ENCODE peak calls at places on chromosomes 11 and 22, in eight cellular contexts. One of them, this sample, is unnamed.

GRCh38 chr22:20215742-20216141 is 52.4 kb downstream of the RTN4R start:
- DNase-seq in PC-9: no peak
- DNase-seq in mesenchymal stem cell: no peak
- DNase-seq in IMR-90: no peak
- DNase-seq in PC-3: no peak
- DNase-seq in neural progenitor cell: no peak
- DNase-seq in mesendoderm: no peak
- DNase-seq in fibroblast of lung: no peak
- DNase-seq in this sample: no peak

GRCh38 chr11:129247129-129247528 is 55.0 kb upstream of the ARHGAP32 start:
- DNase-seq in PC-9: no peak
- DNase-seq in mesenchymal stem cell: peak
- DNase-seq in IMR-90: peak
- DNase-seq in PC-3: peak
- DNase-seq in neural progenitor cell: no peak
- DNase-seq in mesendoderm: no peak
- DNase-seq in fibroblast of lung: no peak
- DNase-seq in this sample: peak

GRCh38 chr22:37020192-37020479 is 594 bp downstream of the MPST start:
- DNase-seq in PC-9: no peak
- DNase-seq in mesenchymal stem cell: peak
- DNase-seq in IMR-90: peak
- DNase-seq in PC-3: peak
- DNase-seq in neural progenitor cell: no peak
- DNase-seq in mesendoderm: peak
- DNase-seq in fibroblast of lung: peak
- DNase-seq in this sample: peak

GRCh38 chr11:22510741-22511140 is 114.9 kb downstream of the FANCF start:
- DNase-seq in PC-9: no peak
- DNase-seq in mesenchymal stem cell: no peak
- DNase-seq in IMR-90: peak
- DNase-seq in PC-3: peak
- DNase-seq in neural progenitor cell: no peak
- DNase-seq in mesendoderm: no peak
- DNase-seq in fibroblast of lung: peak
- DNase-seq in this sample: no peak

GRCh38 chr11:66979336-66979980 is 4.4 kb downstream of the C11orf86 start:
- DNase-seq in PC-9: no peak
- DNase-seq in mesenchymal stem cell: no peak
- DNase-seq in IMR-90: no peak
- DNase-seq in PC-3: no peak
- DNase-seq in neural progenitor cell: no peak
- DNase-seq in mesendoderm: no peak
- DNase-seq in fibroblast of lung: no peak
- DNase-seq in this sample: no peak

GRCh38 chr11:100356035-100356434 is 331.1 kb upstream of the ARHGAP42 start:
- DNase-seq in PC-9: no peak
- DNase-seq in mesenchymal stem cell: no peak
- DNase-seq in IMR-90: no peak
- DNase-seq in PC-3: no peak
- DNase-seq in neural progenitor cell: no peak
- DNase-seq in mesendoderm: no peak
- DNase-seq in fibroblast of lung: no peak
- DNase-seq in this sample: no peak

GRCh38 chr11:13644997-13645667 is 23.3 kb upstream of the FAR1 start:
- DNase-seq in PC-9: no peak
- DNase-seq in mesenchymal stem cell: no peak
- DNase-seq in IMR-90: no peak
- DNase-seq in PC-3: peak
- DNase-seq in neural progenitor cell: no peak
- DNase-seq in mesendoderm: no peak
- DNase-seq in fibroblast of lung: no peak
- DNase-seq in this sample: peak

GRCh38 chr11:102513869-102514268 is 16.7 kb downstream of the MMP7 start:
- DNase-seq in PC-9: no peak
- DNase-seq in mesenchymal stem cell: peak
- DNase-seq in IMR-90: peak
- DNase-seq in PC-3: no peak
- DNase-seq in neural progenitor cell: no peak
- DNase-seq in mesendoderm: no peak
- DNase-seq in fibroblast of lung: peak
- DNase-seq in this sample: no peak

GRCh38 chr11:68994161-68994890 is 13.5 kb upstream of the MRGPRD start:
- DNase-seq in PC-9: no peak
- DNase-seq in mesenchymal stem cell: no peak
- DNase-seq in IMR-90: no peak
- DNase-seq in PC-3: no peak
- DNase-seq in neural progenitor cell: no peak
- DNase-seq in mesendoderm: no peak
- DNase-seq in fibroblast of lung: no peak
- DNase-seq in this sample: no peak

GRCh38 chr22:23720855-23721254 is 30.0 kb downstream of the RGL4 start:
- DNase-seq in PC-9: no peak
- DNase-seq in mesenchymal stem cell: no peak
- DNase-seq in IMR-90: no peak
- DNase-seq in PC-3: no peak
- DNase-seq in neural progenitor cell: no peak
- DNase-seq in mesendoderm: no peak
- DNase-seq in fibroblast of lung: no peak
- DNase-seq in this sample: no peak

GRCh38 chr22:23715811-23716355 is 25.1 kb downstream of the RGL4 start:
- DNase-seq in PC-9: no peak
- DNase-seq in mesenchymal stem cell: no peak
- DNase-seq in IMR-90: no peak
- DNase-seq in PC-3: no peak
- DNase-seq in neural progenitor cell: no peak
- DNase-seq in mesendoderm: no peak
- DNase-seq in fibroblast of lung: no peak
- DNase-seq in this sample: no peak

GRCh38 chr22:23716811-23717801 is 26.3 kb downstream of the RGL4 start:
- DNase-seq in PC-9: peak
- DNase-seq in mesenchymal stem cell: peak
- DNase-seq in IMR-90: peak
- DNase-seq in PC-3: peak
- DNase-seq in neural progenitor cell: peak
- DNase-seq in mesendoderm: peak
- DNase-seq in fibroblast of lung: peak
- DNase-seq in this sample: peak

GRCh38 chr22:23722168-23722567 is 28.7 kb downstream of the ZNF70 start:
- DNase-seq in PC-9: no peak
- DNase-seq in mesenchymal stem cell: no peak
- DNase-seq in IMR-90: no peak
- DNase-seq in PC-3: no peak
- DNase-seq in neural progenitor cell: no peak
- DNase-seq in mesendoderm: no peak
- DNase-seq in fibroblast of lung: no peak
- DNase-seq in this sample: no peak

GRCh38 chr22:23718371-23719165 is 27.8 kb downstream of the RGL4 start:
- DNase-seq in PC-9: peak
- DNase-seq in mesenchymal stem cell: no peak
- DNase-seq in IMR-90: no peak
- DNase-seq in PC-3: no peak
- DNase-seq in neural progenitor cell: no peak
- DNase-seq in mesendoderm: no peak
- DNase-seq in fibroblast of lung: no peak
- DNase-seq in this sample: peak
- H3K4me2 ChIP-seq in PC-9: no peak
- H3K4me2 ChIP-seq in mesenchymal stem cell: no peak
- H3K4me2 ChIP-seq in IMR-90: no peak
- H3K4me2 ChIP-seq in PC-3: no peak
- H3K4me2 ChIP-seq in neural progenitor cell: no peak
- H3K4me2 ChIP-seq in mesendoderm: no peak
- H3K4me2 ChIP-seq in fibroblast of lung: no peak
- H3K4me2 ChIP-seq in this sample: no peak

GRCh38 chr22:45262931-45263789 is 21.6 kb upstream of the UPK3A start:
- DNase-seq in PC-9: no peak
- DNase-seq in mesenchymal stem cell: no peak
- DNase-seq in IMR-90: no peak
- DNase-seq in PC-3: no peak
- DNase-seq in neural progenitor cell: no peak
- DNase-seq in mesendoderm: peak
- DNase-seq in fibroblast of lung: no peak
- DNase-seq in this sample: no peak
- H3K4me3 ChIP-seq in PC-9: no peak
- H3K4me3 ChIP-seq in mesenchymal stem cell: no peak
- H3K4me3 ChIP-seq in IMR-90: no peak
- H3K4me3 ChIP-seq in PC-3: no peak
- H3K4me3 ChIP-seq in neural progenitor cell: no peak
- H3K4me3 ChIP-seq in mesendoderm: no peak
- H3K4me3 ChIP-seq in fibroblast of lung: no peak
- H3K4me3 ChIP-seq in this sample: no peak

GRCh38 chr11:130738618-130739017 is 177.7 kb downstream of the SNX19 start:
- DNase-seq in PC-9: no peak
- DNase-seq in mesenchymal stem cell: peak
- DNase-seq in IMR-90: peak
- DNase-seq in PC-3: peak
- DNase-seq in neural progenitor cell: no peak
- DNase-seq in mesendoderm: no peak
- DNase-seq in fibroblast of lung: peak
- DNase-seq in this sample: no peak
- H3K4me2 ChIP-seq in PC-9: no peak
- H3K4me2 ChIP-seq in mesenchymal stem cell: no peak
- H3K4me2 ChIP-seq in IMR-90: peak
- H3K4me2 ChIP-seq in PC-3: peak
- H3K4me2 ChIP-seq in neural progenitor cell: no peak
- H3K4me2 ChIP-seq in mesendoderm: no peak
- H3K4me2 ChIP-seq in fibroblast of lung: peak
- H3K4me2 ChIP-seq in this sample: peak

DNA sequence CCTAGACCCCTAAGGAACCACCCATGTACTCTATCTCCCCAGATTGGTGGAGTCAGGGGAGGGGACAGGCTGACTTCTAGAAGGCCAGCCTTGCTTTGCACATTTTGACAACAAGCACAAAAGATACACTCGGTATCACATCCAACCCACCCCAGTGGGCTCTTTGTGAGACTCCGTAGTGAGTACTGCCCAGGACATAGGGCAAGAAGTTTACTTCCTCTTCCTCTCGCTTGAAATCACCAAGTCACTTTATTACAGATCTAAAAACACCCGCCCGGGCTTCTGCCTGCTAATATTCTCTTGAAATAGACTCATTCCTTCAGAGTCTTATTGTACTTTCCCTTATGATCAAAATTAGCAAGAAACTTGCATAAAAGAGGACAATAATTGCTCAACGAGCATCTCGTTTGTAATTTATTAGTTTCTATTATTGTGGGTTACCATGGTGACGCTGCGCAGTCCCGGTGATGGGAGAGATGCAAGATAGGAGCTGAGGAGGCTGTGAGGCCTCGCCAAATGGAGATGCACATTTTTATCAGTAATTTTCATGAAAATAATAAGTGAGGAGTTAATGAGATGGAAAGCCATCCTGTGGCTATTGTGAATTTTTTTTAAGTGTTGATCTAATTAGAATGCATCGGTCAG is 96.9 kb downstream of the FEZ1 start:
- DNase-seq in PC-9: no peak
- DNase-seq in mesenchymal stem cell: no peak
- DNase-seq in IMR-90: no peak
- DNase-seq in PC-3: no peak
- DNase-seq in neural progenitor cell: no peak
- DNase-seq in mesendoderm: no peak
- DNase-seq in fibroblast of lung: no peak
- DNase-seq in this sample: no peak
- H3K4me3 ChIP-seq in PC-9: no peak
- H3K4me3 ChIP-seq in mesenchymal stem cell: no peak
- H3K4me3 ChIP-seq in IMR-90: no peak
- H3K4me3 ChIP-seq in PC-3: no peak
- H3K4me3 ChIP-seq in neural progenitor cell: no peak
- H3K4me3 ChIP-seq in mesendoderm: no peak
- H3K4me3 ChIP-seq in fibroblast of lung: no peak
- H3K4me3 ChIP-seq in this sample: no peak

GRCh38 chr11:65398362-65398910 is 12.0 kb downstream of the FRMD8 start:
- DNase-seq in PC-9: no peak
- DNase-seq in mesenchymal stem cell: no peak
- DNase-seq in IMR-90: no peak
- DNase-seq in PC-3: no peak
- DNase-seq in neural progenitor cell: no peak
- DNase-seq in mesendoderm: no peak
- DNase-seq in fibroblast of lung: no peak
- DNase-seq in this sample: no peak

GRCh38 chr11:65399249-65399648 is 12.8 kb downstream of the FRMD8 start:
- DNase-seq in PC-9: no peak
- DNase-seq in mesenchymal stem cell: no peak
- DNase-seq in IMR-90: no peak
- DNase-seq in PC-3: no peak
- DNase-seq in neural progenitor cell: no peak
- DNase-seq in mesendoderm: no peak
- DNase-seq in fibroblast of lung: no peak
- DNase-seq in this sample: no peak

GRCh38 chr11:65401073-65401802 is 14.8 kb downstream of the FRMD8 start:
- DNase-seq in PC-9: no peak
- DNase-seq in mesenchymal stem cell: no peak
- DNase-seq in IMR-90: no peak
- DNase-seq in PC-3: no peak
- DNase-seq in neural progenitor cell: no peak
- DNase-seq in mesendoderm: peak
- DNase-seq in fibroblast of lung: no peak
- DNase-seq in this sample: no peak

GRCh38 chr11:65400295-65401072 is 14.0 kb downstream of the FRMD8 start:
- DNase-seq in PC-9: no peak
- DNase-seq in mesenchymal stem cell: no peak
- DNase-seq in IMR-90: no peak
- DNase-seq in PC-3: no peak
- DNase-seq in neural progenitor cell: no peak
- DNase-seq in mesendoderm: no peak
- DNase-seq in fibroblast of lung: no peak
- DNase-seq in this sample: no peak

GRCh38 chr11:65399845-65400244 is 13.4 kb downstream of the FRMD8 start:
- DNase-seq in PC-9: no peak
- DNase-seq in mesenchymal stem cell: no peak
- DNase-seq in IMR-90: no peak
- DNase-seq in PC-3: no peak
- DNase-seq in neural progenitor cell: no peak
- DNase-seq in mesendoderm: no peak
- DNase-seq in fibroblast of lung: no peak
- DNase-seq in this sample: no peak
- H3K4me2 ChIP-seq in PC-9: no peak
- H3K4me2 ChIP-seq in mesenchymal stem cell: no peak
- H3K4me2 ChIP-seq in IMR-90: no peak
- H3K4me2 ChIP-seq in PC-3: no peak
- H3K4me2 ChIP-seq in neural progenitor cell: no peak
- H3K4me2 ChIP-seq in mesendoderm: no peak
- H3K4me2 ChIP-seq in fibroblast of lung: no peak
- H3K4me2 ChIP-seq in this sample: no peak

GRCh38 chr22:17565986-17566687 is 2.8 kb downstream of the SLC25A18 start:
- DNase-seq in PC-9: no peak
- DNase-seq in mesenchymal stem cell: no peak
- DNase-seq in IMR-90: no peak
- DNase-seq in PC-3: no peak
- DNase-seq in neural progenitor cell: no peak
- DNase-seq in mesendoderm: no peak
- DNase-seq in fibroblast of lung: no peak
- DNase-seq in this sample: no peak
- H3K4me3 ChIP-seq in PC-9: no peak
- H3K4me3 ChIP-seq in mesenchymal stem cell: no peak
- H3K4me3 ChIP-seq in IMR-90: no peak
- H3K4me3 ChIP-seq in PC-3: no peak
- H3K4me3 ChIP-seq in neural progenitor cell: no peak
- H3K4me3 ChIP-seq in mesendoderm: no peak
- H3K4me3 ChIP-seq in fibroblast of lung: no peak
- H3K4me3 ChIP-seq in this sample: no peak

This sample was measured in endothelial cell of umbilical vein.